ENCODE peak calls at places on chromosomes 2 and 18, in ten cellular contexts. H is GM20000; L is RPMI7951; M is CD4-positive, alpha-beta T cell; N is activated T-cell treated with anti-CD3 and anti-CD28 coated beads, Interleukin-2, amount 50 U/mL, for 72 hours; O is HTR-8/SVneo; R is NCI-H1694; C is HuH-7.5; D is GM03348; Q is stimulated activated CD4-positive, alpha-beta T cell treated with anti-CD3 and anti-CD28 coated beads, TNF-alpha, amount 100 ng/mL, for 48 hours. Y is an unnamed sample.

GRCh38 chr2:43348904-43349725 is 122.7 kb upstream of the ZFP36L2 start:
- DNase-seq in Q (no peak), D (peak; percentile 34), R (peak; percentile 36), M (no peak), L (peak; percentile 48), O (no peak), H (no peak), C (no peak), N (no peak), Y (no peak)

GRCh38 chr2:174697267-174697666 is 67.0 kb downstream of the CHRNA1 start:
- DNase-seq in N (peak; percentile 74), Q (peak; percentile 58), C (peak; percentile 86), H (peak; percentile 82), D (peak; percentile 87), R (peak; percentile 63), O (peak; percentile 80), L (peak; percentile 71), M (peak; percentile 45), Y (peak; percentile 61)

GRCh38 chr2:102009557-102009956 is 17.8 kb downstream of the IL1R2 start:
- DNase-seq in Q (no peak), H (no peak), R (no peak), O (no peak), L (no peak), C (no peak), N (no peak), D (no peak), M (no peak), Y (no peak)

GRCh38 chr2:196234672-196235071 is 63.3 kb upstream of the STK17B start:
- DNase-seq in O (no peak), D (peak; percentile 66), N (peak; percentile 86), C (no peak), M (no peak), L (peak; percentile 96), Q (peak; percentile 44), H (no peak), R (no peak), Y (peak; percentile 89)

GRCh38 chr2:138493334-138493733 is 8.2 kb upstream of the SPOPL start:
- DNase-seq in N (no peak), R (no peak), D (no peak), L (no peak), C (no peak), M (no peak), Q (no peak), H (no peak), O (no peak), Y (no peak)

GRCh38 chr2:20443276-20443920 is 3.5 kb upstream of the RHOB start:
- DNase-seq in D (peak; percentile 40), Q (no peak), C (no peak), N (no peak), H (peak; percentile 47), M (no peak), R (peak; percentile 88), O (no peak), L (peak; percentile 58), Y (peak; percentile 61)

GRCh38 chr18:52764271-52764670 is 424.3 kb downstream of the DCC start:
- DNase-seq in L (no peak), M (no peak), Q (no peak), D (no peak), H (no peak), R (no peak), C (no peak), N (no peak), O (no peak), Y (no peak)

GRCh38 chr2:223056656-223057418 is 4.8 kb downstream of the KCNE4 start:
- DNase-seq in Q (no peak), R (no peak), N (no peak), M (no peak), C (no peak), D (no peak), H (no peak), L (no peak), O (no peak), Y (no peak)

GRCh38 chr2:128784626-128785306 is 466.1 kb upstream of the HS6ST1 start:
- DNase-seq in D (no peak), Q (no peak), R (no peak), C (no peak), H (no peak), M (no peak), O (no peak), N (no peak), L (no peak), Y (no peak)

GRCh38 chr2:232878855-232879617 is 9.0 kb downstream of the SNORC start:
- DNase-seq in M (no peak), O (no peak), L (no peak), D (peak; percentile 5), N (no peak), R (no peak), Q (no peak), C (no peak), H (no peak), Y (no peak)

GRCh38 chr2:231928481-231928880 is 2.3 kb upstream of the NPPC start:
- DNase-seq in O (peak; percentile 36), Q (no peak), C (no peak), M (no peak), N (no peak), H (peak; percentile 14), L (no peak), R (no peak), D (no peak), Y (no peak)

GRCh38 chr18:2536493-2536892 is 34.8 kb downstream of the METTL4 start:
- DNase-seq in C (no peak), D (peak; percentile 33), N (no peak), O (peak; percentile 47), Q (no peak), R (no peak), M (no peak), H (no peak), L (peak; percentile 85), Y (peak; percentile 80)

GRCh38 chr2:208129804-208130712 is at the start of gene CRYGC:
- DNase-seq in C (peak; percentile 44), M (no peak), R (no peak), O (peak; percentile 35), H (no peak), N (no peak), Q (no peak), L (peak; percentile 11), D (no peak), Y (peak; percentile 76)

GRCh38 chr2:98393354-98393753 is 47.1 kb downstream of the CNGA3 start:
- DNase-seq in L (no peak), C (no peak), H (no peak), R (no peak), O (no peak), Q (no peak), M (no peak), N (no peak), D (no peak), Y (no peak)

GRCh38 chr2:151808258-151809072 is 19.8 kb downstream of the ARL5A start:
- DNase-seq in R (no peak), Q (no peak), O (no peak), N (no peak), D (peak; percentile 57), H (no peak), L (peak; percentile 20), M (no peak), C (no peak), Y (peak; percentile 17)

GRCh38 chr2:233428008-233428407 is 73.7 kb downstream of the DGKD start:
- DNase-seq in L (peak; percentile 32), R (no peak), Q (no peak), C (no peak), N (no peak), H (no peak), O (no peak), D (no peak), M (no peak), Y (no peak)

GRCh38 chr2:72745679-72746368 is 80.0 kb downstream of the EXOC6B start:
- DNase-seq in R (peak; percentile 81), N (no peak), Q (no peak), H (peak; percentile 31), M (no peak), D (peak; percentile 37), L (peak; percentile 59), O (peak; percentile 37), C (no peak), Y (peak; percentile 63)